ENCODE peak calls at places on chromosomes 13 and 19, in eight cellular contexts. W is neural progenitor cell, O is GM23338, F is PC-3, K is SK-N-SH, X is OCI-LY7, M is hepatocyte, A is HCT116. B is an unnamed sample.

GRCh38 chr19:1862424-1863307 is 713 bp downstream of the KLF16 start:
- DNase-seq in W (peak; percentile 77), O (peak; percentile 72), F (peak; percentile 27), K (peak; percentile 87), X (peak; percentile 58), M (peak; percentile 75), A (no peak), B (peak; percentile 70)

GRCh38 chr19:49680473-49681351 is 3.6 kb downstream of the PRMT1 start:
- DNase-seq in W (peak; percentile 99), O (peak; percentile 98), F (peak; percentile 93), K (peak; percentile 96), X (peak; percentile 89), M (peak; percentile 96), A (peak; percentile 56), B (peak; percentile 83)

GRCh38 chr19:18777725-18778389 is 13.2 kb downstream of the COMP start:
- DNase-seq in W (no peak), O (no peak), F (no peak), K (no peak), X (no peak), M (no peak), A (no peak), B (peak; percentile 15)

GRCh38 chr19:33613601-33614000 is 8.2 kb upstream of the CHST8 start:
- DNase-seq in W (no peak), O (no peak), F (no peak), K (no peak), X (no peak), M (no peak), A (no peak), B (no peak)

GRCh38 chr13:65112123-65113075 is 2117.7 kb downstream of the PCDH9 start:
- DNase-seq in W (no peak), O (no peak), F (peak; percentile 63), K (no peak), X (no peak), M (no peak), A (no peak), B (peak; percentile 3)

GRCh38 chr13:42155251-42155650 is 106.8 kb downstream of the DGKH start:
- DNase-seq in W (no peak), O (no peak), F (no peak), K (no peak), X (no peak), M (no peak), A (no peak), B (no peak)

GRCh38 chr19:12666305-12667048 is at the start of the genes MAN2B1 and WDR83:
- DNase-seq in W (peak; percentile 94), O (peak; percentile 94), F (peak; percentile 85), K (peak; percentile 98), X (peak; percentile 85), M (peak; percentile 93), A (no peak), B (peak; percentile 87)

GRCh38 chr13:29771247-29771646 is 79.2 kb downstream of the UBL3 start:
- DNase-seq in W (peak; percentile 25), O (peak; percentile 52), F (peak; percentile 70), K (peak; percentile 16), X (peak; percentile 41), M (peak; percentile 25), A (peak; percentile 37), B (peak; percentile 48)

GRCh38 chr13:76723551-76724232 is 162.5 kb downstream of the KCTD12 start:
- DNase-seq in W (peak; percentile 26), O (peak; percentile 47), F (peak; percentile 10), K (no peak), X (no peak), M (peak; percentile 8), A (no peak), B (peak; percentile 95)

GRCh38 chr13:83531022-83531421 is 351.3 kb downstream of the SLITRK1 start:
- DNase-seq in W (peak; percentile 31), O (peak; percentile 18), F (no peak), K (no peak), X (no peak), M (no peak), A (no peak), B (no peak)

GRCh38 chr19:50921391-50922315 is 10.5 kb upstream of the KLK4 start:
- DNase-seq in W (peak; percentile 34), O (peak; percentile 36), F (peak; percentile 38), K (no peak), X (no peak), M (no peak), A (no peak), B (no peak)

GRCh38 chr19:16018801-16019551 is 57.3 kb upstream of the TPM4 start:
- DNase-seq in W (no peak), O (no peak), F (no peak), K (peak; percentile 12), X (no peak), M (no peak), A (no peak), B (no peak)

GRCh38 chr13:104635879-104636278 is 1569.7 kb upstream of the SLC10A2 start:
- DNase-seq in W (no peak), O (peak; percentile 22), F (no peak), K (no peak), X (no peak), M (no peak), A (no peak), B (no peak)

GRCh38 chr13:34347784-34348573 is 530.0 kb downstream of the RFC3 start:
- DNase-seq in W (no peak), O (peak; percentile 27), F (peak; percentile 92), K (no peak), X (no peak), M (peak; percentile 72), A (no peak), B (no peak)

GRCh38 chr19:54463531-54464043 is at the start of gene LENG9:
- DNase-seq in W (peak; percentile 99), O (peak; percentile 100), F (peak; percentile 99), K (peak; percentile 88), X (peak; percentile 99), M (peak; percentile 100), A (peak; percentile 99), B (peak; percentile 100)

GRCh38 chr19:33797821-33798633 is 1.4 kb downstream of the KCTD15 start:
- DNase-seq in W (peak; percentile 88), O (peak; percentile 83), F (no peak), K (peak; percentile 82), X (peak; percentile 60), M (peak; percentile 55), A (no peak), B (peak; percentile 54)

GRCh38 chr13:102555914-102556553 is 40.8 kb upstream of the TPP2 start:
- DNase-seq in W (peak; percentile 39), O (peak; percentile 74), F (peak; percentile 56), K (peak; percentile 47), X (peak; percentile 14), M (peak; percentile 30), A (peak; percentile 21), B (peak; percentile 63)

GRCh38 chr13:73092831-73093230 is 34.0 kb downstream of the KLF5 start:
- DNase-seq in W (no peak), O (no peak), F (no peak), K (no peak), X (no peak), M (no peak), A (no peak), B (no peak)

GRCh38 chr19:45863840-45864628 is at the start of gene FOXA3:
- DNase-seq in W (peak; percentile 88), O (peak; percentile 84), F (peak; percentile 39), K (peak; percentile 87), X (peak; percentile 64), M (peak; percentile 89), A (no peak), B (peak; percentile 62)

GRCh38 chr19:48997972-48998371 is 4.3 kb downstream of the RUVBL2 start:
- DNase-seq in W (peak; percentile 88), O (peak; percentile 95), F (peak; percentile 63), K (peak; percentile 69), X (peak; percentile 50), M (peak; percentile 74), A (peak; percentile 62), B (peak; percentile 74)

GRCh38 chr19:13023666-13024065 is 28.4 kb downstream of the NFIX start:
- DNase-seq in W (no peak), O (no peak), F (peak; percentile 28), K (peak; percentile 79), X (no peak), M (no peak), A (no peak), B (peak; percentile 53)

GRCh38 chr19:30253581-30253996 is 118.6 kb upstream of the ZNF536 start:
- DNase-seq in W (peak; percentile 42), O (no peak), F (peak; percentile 40), K (peak; percentile 42), X (no peak), M (peak; percentile 18), A (no peak), B (peak; percentile 95)
- H3K4me2 ChIP-seq in W (peak overlapping the region; percentile 24), O (no peak overlapping the region), F (no peak overlapping the region), K (no peak overlapping the region), X (no peak overlapping the region), M (peak overlapping the region; percentile 3), A (no peak overlapping the region), B (peak overlapping the region; percentile 52)

DNA sequence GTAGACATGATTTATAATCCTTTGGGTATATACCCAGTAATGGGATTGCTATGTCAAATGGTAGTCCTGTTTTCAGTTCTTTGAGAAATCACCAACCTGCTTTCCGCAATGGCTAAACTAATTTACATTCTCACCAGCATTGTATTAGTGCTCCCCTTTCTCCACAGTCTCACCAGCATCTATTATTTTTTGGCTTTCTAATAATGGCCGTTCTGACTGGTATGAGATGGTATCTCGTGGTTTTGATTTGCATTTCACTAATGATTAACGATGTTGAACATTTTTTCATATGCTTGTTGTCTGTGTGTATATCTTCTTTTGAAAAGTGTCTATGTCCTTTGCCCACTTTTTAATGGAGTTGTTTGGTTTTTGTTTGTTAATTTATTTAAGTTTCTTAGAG is 165.1 kb downstream of the PDS5B start:
- DNase-seq in W (no peak), O (no peak), F (no peak), K (no peak), X (no peak), M (no peak), A (no peak), B (no peak)
- TF ChIP-seq EZH2phosphoT487 in W (no peak), O (no peak), F (no peak), K (no peak), X (no peak), M (no peak), A (no peak), B (no peak)

DNA sequence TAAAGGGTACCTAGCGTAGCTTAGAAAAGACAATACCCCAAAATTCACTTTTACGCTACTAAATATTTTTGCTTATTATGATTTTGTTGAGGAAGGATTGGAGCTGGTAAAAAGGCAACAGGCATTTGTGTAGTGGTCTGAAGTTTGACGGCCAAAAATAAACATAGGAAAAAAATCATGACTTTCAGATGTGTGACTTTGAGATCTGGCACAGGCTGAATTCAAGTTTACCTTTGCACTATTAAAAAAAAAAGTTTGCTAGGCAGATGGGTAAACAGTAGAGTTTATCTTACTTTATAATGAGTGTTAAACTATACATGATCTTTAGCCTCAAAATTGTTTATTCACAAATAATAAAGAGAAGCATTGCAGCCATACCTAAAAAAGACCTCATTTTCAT is 24.3 kb upstream of the INTS6 start:
- DNase-seq in W (no peak), O (no peak), F (no peak), K (no peak), X (no peak), M (no peak), A (no peak), B (no peak)
- H3K4me2 ChIP-seq in W (no peak overlapping the region), O (no peak overlapping the region), F (no peak overlapping the region), K (no peak overlapping the region), X (no peak overlapping the region), M (peak overlapping the region; percentile 10), A (no peak overlapping the region), B (no peak overlapping the region)

DNA sequence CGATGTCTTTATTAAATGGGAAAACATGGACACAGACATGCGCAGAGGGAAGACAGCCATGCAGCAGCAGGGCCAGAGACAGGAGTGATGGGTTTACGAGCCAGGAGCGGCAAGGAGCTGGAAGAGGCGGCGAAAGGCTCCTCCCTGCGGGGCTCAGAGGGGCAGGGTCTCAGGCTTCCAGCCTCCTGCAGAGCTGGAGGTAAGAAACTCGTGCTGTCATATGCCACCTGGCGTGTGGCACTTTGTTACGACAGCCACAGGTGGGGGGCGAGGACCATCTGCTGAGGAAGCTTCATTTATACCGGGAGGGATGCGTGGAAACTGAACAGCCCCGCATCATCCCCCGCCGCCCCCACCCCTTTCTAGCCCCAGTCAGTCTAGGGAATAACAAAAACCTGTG is 52.0 kb upstream of the SPACA7 start:
- DNase-seq in W (peak; percentile 36), O (no peak), F (no peak), K (no peak), X (no peak), M (no peak), A (no peak), B (no peak)
- TF ChIP-seq EZH2phosphoT487 in W (no peak), O (no peak), F (no peak), K (no peak), X (no peak), M (no peak), A (no peak), B (no peak)

B was measured in GM23248.